ENCODE peak calls at places on chromosomes 2 and 18, in ten cellular contexts. B is T follicular helper cell; I is activated effector memory CD4-positive, alpha-beta T cell treated with Interleukin-2 at 50 U/mL for 16 hours; W is NCI-H1105 treated with DMSO at 0.1 percent for 48 hours; Z is T-helper 1 cell; L is neural progenitor cell; F is stimulated activated CD4-positive, alpha-beta T cell treated with anti-CD3 and anti-CD28 coated beads, Interleukin-15, amount 100 ng/mL, for 1 hour; U is AG08395; S is small intestine; K is midbrain. R is an unnamed sample.

GRCh38 chr18:600107-600506 is 3.3 kb downstream of the CLUL1 start:
- DNase-seq in B (no peak), I (no peak), W (no peak), Z (no peak), L (no peak), F (no peak), U (no peak), S (no peak), K (no peak), R (no peak)

GRCh38 chr2:230904856-230905447 is 20.1 kb downstream of the GPR55 start:
- DNase-seq in B (no peak), I (no peak), W (no peak), Z (no peak), L (no peak), F (no peak), U (no peak), S (no peak), K (no peak), R (no peak)

GRCh38 chr2:68412127-68412819 is 47.2 kb downstream of the PLEK start:
- DNase-seq in B (no peak), I (no peak), W (no peak), Z (no peak), L (no peak), F (no peak), U (no peak), S (no peak), K (no peak), R (no peak)

GRCh38 chr2:41722668-41723369 is 325.0 kb upstream of the PKDCC start:
- DNase-seq in B (no peak), I (no peak), W (peak), Z (no peak), L (no peak), F (no peak), U (no peak), S (no peak), K (no peak), R (peak)

GRCh38 chr2:3413642-3414041 is 34.1 kb downstream of the TRAPPC12 start:
- DNase-seq in B (no peak), I (no peak), W (no peak), Z (no peak), L (no peak), F (no peak), U (no peak), S (no peak), K (no peak), R (no peak)

GRCh38 chr2:96760986-96761832 is 507 bp downstream of the CNNM4 start:
- DNase-seq in B (no peak), I (no peak), W (no peak), Z (no peak), L (peak), F (peak), U (peak), S (peak), K (no peak), R (no peak)

GRCh38 chr2:25168256-25169072 is at the start of gene POMC:
- DNase-seq in B (no peak), I (peak), W (peak), Z (no peak), L (peak), F (peak), U (peak), S (peak), K (no peak), R (no peak)

GRCh38 chr2:182129188-182129707 is 143.6 kb downstream of the PPP1R1C start:
- DNase-seq in B (no peak), I (no peak), W (no peak), Z (no peak), L (no peak), F (no peak), U (no peak), S (no peak), K (no peak), R (no peak)

GRCh38 chr2:171320208-171320621 is 113.6 kb downstream of the METTL8 start:
- DNase-seq in B (no peak), I (no peak), W (no peak), Z (no peak), L (no peak), F (no peak), U (no peak), S (no peak), K (no peak), R (no peak)

GRCh38 chr18:5237083-5237722 is 40.1 kb upstream of the AKAIN1 start:
- DNase-seq in B (peak), I (no peak), W (peak), Z (no peak), L (no peak), F (peak), U (peak), S (no peak), K (peak), R (no peak)

GRCh38 chr2:228039752-228040534 is 141.5 kb downstream of the SPHKAP start:
- DNase-seq in B (no peak), I (no peak), W (peak), Z (no peak), L (peak), F (no peak), U (peak), S (peak), K (no peak), R (no peak)

GRCh38 chr18:46462523-46462922 is 194.5 kb downstream of the LOXHD1 start:
- DNase-seq in B (no peak), I (no peak), W (no peak), Z (no peak), L (peak), F (no peak), U (no peak), S (no peak), K (no peak), R (no peak)

GRCh38 chr2:144519597-144519933 is 354 bp downstream of the ZEB2 start:
- DNase-seq in B (no peak), I (no peak), W (no peak), Z (no peak), L (no peak), F (no peak), U (no peak), S (no peak), K (no peak), R (no peak)

GRCh38 chr2:13201924-13202323 is 485.2 kb downstream of the TRIB2 start:
- DNase-seq in B (no peak), I (no peak), W (peak), Z (no peak), L (no peak), F (no peak), U (no peak), S (no peak), K (no peak), R (no peak)

GRCh38 chr2:109351164-109351756 is 222.3 kb downstream of the SH3RF3 start:
- DNase-seq in B (no peak), I (no peak), W (no peak), Z (no peak), L (no peak), F (no peak), U (peak), S (peak), K (no peak), R (peak)

GRCh38 chr2:72157871-72158771 is 10.5 kb upstream of the CYP26B1 start:
- DNase-seq in B (no peak), I (no peak), W (no peak), Z (no peak), L (no peak), F (no peak), U (no peak), S (no peak), K (no peak), R (no peak)

GRCh38 chr2:150571121-150571520 is 83.7 kb upstream of the RND3 start:
- DNase-seq in B (no peak), I (no peak), W (no peak), Z (no peak), L (no peak), F (no peak), U (no peak), S (no peak), K (no peak), R (no peak)

GRCh38 chr2:149399934-149400615 is 69.7 kb downstream of the LYPD6 start:
- DNase-seq in B (no peak), I (no peak), W (peak), Z (no peak), L (no peak), F (no peak), U (no peak), S (no peak), K (no peak), R (no peak)

GRCh38 chr2:158459161-158460003 is 2.6 kb downstream of the PKP4 start:
- DNase-seq in B (no peak), I (no peak), W (no peak), Z (no peak), L (no peak), F (no peak), U (no peak), S (no peak), K (peak), R (no peak)

GRCh38 chr2:165827219-165827920 is 33.3 kb upstream of the GALNT3 start:
- DNase-seq in B (no peak), I (no peak), W (no peak), Z (no peak), L (no peak), F (no peak), U (no peak), S (no peak), K (no peak), R (no peak)

GRCh38 chr2:128403814-128404708 is 85.4 kb upstream of the HS6ST1 start:
- DNase-seq in B (no peak), I (no peak), W (no peak), Z (no peak), L (no peak), F (no peak), U (no peak), S (no peak), K (no peak), R (no peak)

GRCh38 chr2:3635171-3636008 is 22.6 kb upstream of the ALLC start:
- DNase-seq in B (no peak), I (no peak), W (no peak), Z (no peak), L (no peak), F (no peak), U (peak), S (peak), K (no peak), R (no peak)

GRCh38 chr2:164479460-164479859 is 141.8 kb downstream of the GRB14 start:
- DNase-seq in B (no peak), I (no peak), W (peak), Z (no peak), L (peak), F (no peak), U (peak), S (no peak), K (peak), R (no peak)

GRCh38 chr2:99066075-99066557 is 75.4 kb upstream of the C2orf15 start:
- DNase-seq in B (no peak), I (no peak), W (peak), Z (no peak), L (peak), F (no peak), U (peak), S (peak), K (peak), R (no peak)

GRCh38 chr2:28137221-28137620 is 246.7 kb downstream of the BABAM2 start:
- DNase-seq in B (no peak), I (no peak), W (peak), Z (no peak), L (no peak), F (no peak), U (peak), S (no peak), K (no peak), R (no peak)

GRCh38 chr2:189407161-189407943 is 33.9 kb upstream of the WDR75 start:
- DNase-seq in B (no peak), I (no peak), W (peak), Z (no peak), L (no peak), F (no peak), U (peak), S (no peak), K (no peak), R (no peak)